ENCODE peak calls at places on chromosomes 12 and 14, in five cellular contexts. One of them, this sample, is unnamed.

GRCh38 chr12:86349196-86349595 is 93.0 kb upstream of the MGAT4C start:
- DNase-seq in neuronal stem cell: no peak
- DNase-seq in H9: no peak
- DNase-seq in mesenchymal stem cell: peak; percentile 12
- DNase-seq in H1: no peak
- DNase-seq in this sample: no peak

GRCh38 chr14:102351023-102351422 is 11.7 kb downstream of the CINP start:
- DNase-seq in neuronal stem cell: no peak
- DNase-seq in H9: no peak
- DNase-seq in mesenchymal stem cell: no peak
- DNase-seq in H1: no peak
- DNase-seq in this sample: no peak

GRCh38 chr14:38904959-38905358 is 198.1 kb downstream of the SEC23A start:
- DNase-seq in neuronal stem cell: no peak
- DNase-seq in H9: no peak
- DNase-seq in mesenchymal stem cell: no peak
- DNase-seq in H1: no peak
- DNase-seq in this sample: no peak

GRCh38 chr14:89093083-89093482 is 268.6 kb downstream of the TTC8 start:
- DNase-seq in neuronal stem cell: no peak
- DNase-seq in H9: no peak
- DNase-seq in mesenchymal stem cell: no peak
- DNase-seq in H1: no peak
- DNase-seq in this sample: no peak

GRCh38 chr12:8108808-8109398 is 14.5 kb upstream of the CLEC4A start:
- DNase-seq in neuronal stem cell: peak; percentile 73
- DNase-seq in H9: peak; percentile 77
- DNase-seq in mesenchymal stem cell: peak; percentile 78
- DNase-seq in H1: peak; percentile 23
- DNase-seq in this sample: peak; percentile 77

GRCh38 chr12:2958432-2959193 is 584 bp upstream of the TEAD4 start:
- DNase-seq in neuronal stem cell: peak; percentile 41
- DNase-seq in H9: peak; percentile 74
- DNase-seq in mesenchymal stem cell: peak; percentile 79
- DNase-seq in H1: no peak
- DNase-seq in this sample: peak; percentile 84

GRCh38 chr12:63985456-63985855 is 141.0 kb downstream of the SRGAP1 start:
- DNase-seq in neuronal stem cell: no peak
- DNase-seq in H9: no peak
- DNase-seq in mesenchymal stem cell: no peak
- DNase-seq in H1: no peak
- DNase-seq in this sample: no peak

GRCh38 chr12:133057446-133057845 is 20.1 kb downstream of the ZNF84 start:
- DNase-seq in neuronal stem cell: no peak
- DNase-seq in H9: no peak
- DNase-seq in mesenchymal stem cell: peak; percentile 10
- DNase-seq in H1: no peak
- DNase-seq in this sample: no peak

GRCh38 chr12:15772405-15773018 is 16.7 kb downstream of the EPS8 start:
- DNase-seq in neuronal stem cell: no peak
- DNase-seq in H9: no peak
- DNase-seq in mesenchymal stem cell: peak; percentile 32
- DNase-seq in H1: no peak
- DNase-seq in this sample: no peak

GRCh38 chr12:127479256-127479655 is 787.7 kb upstream of the TMEM132C start:
- DNase-seq in neuronal stem cell: no peak
- DNase-seq in H9: no peak
- DNase-seq in mesenchymal stem cell: no peak
- DNase-seq in H1: no peak
- DNase-seq in this sample: no peak

GRCh38 chr12:10634427-10634826 is 21.0 kb upstream of the MAGOHB start:
- DNase-seq in neuronal stem cell: no peak
- DNase-seq in H9: no peak
- DNase-seq in mesenchymal stem cell: peak; percentile 35
- DNase-seq in H1: no peak
- DNase-seq in this sample: peak; percentile 97

GRCh38 chr12:53952871-53953734 is 1.6 kb upstream of the HOXC12 start:
- DNase-seq in neuronal stem cell: no peak
- DNase-seq in H9: peak; percentile 88
- DNase-seq in mesenchymal stem cell: no peak
- DNase-seq in H1: no peak
- DNase-seq in this sample: peak; percentile 93

GRCh38 chr12:84201976-84202375 is 710.6 kb downstream of the SLC6A15 start:
- DNase-seq in neuronal stem cell: no peak
- DNase-seq in H9: no peak
- DNase-seq in mesenchymal stem cell: no peak
- DNase-seq in H1: no peak
- DNase-seq in this sample: no peak

GRCh38 chr14:54424479-54424901 is 16.7 kb downstream of the CNIH1 start:
- DNase-seq in neuronal stem cell: no peak
- DNase-seq in H9: no peak
- DNase-seq in mesenchymal stem cell: no peak
- DNase-seq in H1: no peak
- DNase-seq in this sample: no peak

GRCh38 chr14:89955022-89955414 is 488 bp upstream of the EFCAB11 start:
- DNase-seq in neuronal stem cell: no peak
- DNase-seq in H9: no peak
- DNase-seq in mesenchymal stem cell: no peak
- DNase-seq in H1: no peak
- DNase-seq in this sample: no peak

GRCh38 chr14:32078794-32079663 is 1.9 kb downstream of the ARHGAP5 start:
- DNase-seq in neuronal stem cell: no peak
- DNase-seq in H9: no peak
- DNase-seq in mesenchymal stem cell: peak; percentile 35
- DNase-seq in H1: no peak
- DNase-seq in this sample: peak; percentile 93

GRCh38 chr14:64123241-64123956 is 170.8 kb downstream of the ESR2 start:
- DNase-seq in neuronal stem cell: no peak
- DNase-seq in H9: no peak
- DNase-seq in mesenchymal stem cell: no peak
- DNase-seq in H1: no peak
- DNase-seq in this sample: no peak

GRCh38 chr12:76810690-76811434 is 46.9 kb downstream of the ZDHHC17 start:
- DNase-seq in neuronal stem cell: no peak
- DNase-seq in H9: no peak
- DNase-seq in mesenchymal stem cell: no peak
- DNase-seq in H1: no peak
- DNase-seq in this sample: no peak

GRCh38 chr12:124550123-124551089 is 17.0 kb downstream of the NCOR2 start:
- DNase-seq in neuronal stem cell: no peak
- DNase-seq in H9: no peak
- DNase-seq in mesenchymal stem cell: no peak
- DNase-seq in H1: no peak
- DNase-seq in this sample: no peak

GRCh38 chr14:68949236-68949965 is 29.7 kb downstream of the ACTN1 start:
- DNase-seq in neuronal stem cell: no peak
- DNase-seq in H9: no peak
- DNase-seq in mesenchymal stem cell: peak; percentile 55
- DNase-seq in H1: no peak
- DNase-seq in this sample: no peak

GRCh38 chr14:36506732-36507614 is 13.1 kb downstream of the NKX2-1 start:
- DNase-seq in neuronal stem cell: no peak
- DNase-seq in H9: no peak
- DNase-seq in mesenchymal stem cell: no peak
- DNase-seq in H1: no peak
- DNase-seq in this sample: no peak

GRCh38 chr12:12716151-12716844 is 870 bp upstream of the CDKN1B start:
- DNase-seq in neuronal stem cell: no peak
- DNase-seq in H9: no peak
- DNase-seq in mesenchymal stem cell: peak; percentile 53
- DNase-seq in H1: no peak
- DNase-seq in this sample: no peak

GRCh38 chr12:53182836-53183235 is 2.1 kb upstream of the CSAD start:
- DNase-seq in neuronal stem cell: no peak
- DNase-seq in H9: no peak
- DNase-seq in mesenchymal stem cell: no peak
- DNase-seq in H1: no peak
- DNase-seq in this sample: no peak

GRCh38 chr14:98605043-98605442 is 667.0 kb downstream of the BCL11B start:
- DNase-seq in neuronal stem cell: no peak
- DNase-seq in H9: no peak
- DNase-seq in mesenchymal stem cell: no peak
- DNase-seq in H1: no peak
- DNase-seq in this sample: no peak

GRCh38 chr14:89486961-89487360 is 69.9 kb upstream of the FOXN3 start:
- DNase-seq in neuronal stem cell: no peak
- DNase-seq in H9: no peak
- DNase-seq in mesenchymal stem cell: no peak
- DNase-seq in H1: no peak
- DNase-seq in this sample: no peak

GRCh38 chr12:31756977-31757420 is 28.2 kb upstream of the AMN1 start:
- DNase-seq in neuronal stem cell: no peak
- DNase-seq in H9: no peak
- DNase-seq in mesenchymal stem cell: peak; percentile 70
- DNase-seq in H1: no peak
- DNase-seq in this sample: peak; percentile 28

GRCh38 chr14:52124791-52125661 is 56.2 kb upstream of the NID2 start:
- DNase-seq in neuronal stem cell: no peak
- DNase-seq in H9: peak; percentile 49
- DNase-seq in mesenchymal stem cell: peak; percentile 84
- DNase-seq in H1: peak; percentile 19
- DNase-seq in this sample: peak; percentile 81

GRCh38 chr14:58963873-58964597 is 224.4 kb upstream of the DAAM1 start:
- DNase-seq in neuronal stem cell: no peak
- DNase-seq in H9: no peak
- DNase-seq in mesenchymal stem cell: no peak
- DNase-seq in H1: no peak
- DNase-seq in this sample: no peak

GRCh38 chr12:58069268-58069967 is 128.1 kb downstream of the ATP23 start:
- DNase-seq in neuronal stem cell: no peak
- DNase-seq in H9: no peak
- DNase-seq in mesenchymal stem cell: peak; percentile 54
- DNase-seq in H1: no peak
- DNase-seq in this sample: no peak

GRCh38 chr12:58067610-58068387 is 126.4 kb downstream of the ATP23 start:
- DNase-seq in neuronal stem cell: no peak
- DNase-seq in H9: no peak
- DNase-seq in mesenchymal stem cell: peak; percentile 67
- DNase-seq in H1: no peak
- DNase-seq in this sample: peak; percentile 99

GRCh38 chr12:58064681-58065080 is 123.3 kb downstream of the ATP23 start:
- DNase-seq in neuronal stem cell: no peak
- DNase-seq in H9: no peak
- DNase-seq in mesenchymal stem cell: no peak
- DNase-seq in H1: no peak
- DNase-seq in this sample: no peak

GRCh38 chr12:58068706-58069105 is 127.3 kb downstream of the ATP23 start:
- DNase-seq in neuronal stem cell: no peak
- DNase-seq in H9: no peak
- DNase-seq in mesenchymal stem cell: no peak
- DNase-seq in H1: no peak
- DNase-seq in this sample: no peak

GRCh38 chr12:58066296-58066695 is 124.9 kb downstream of the ATP23 start:
- DNase-seq in neuronal stem cell: no peak
- DNase-seq in H9: no peak
- DNase-seq in mesenchymal stem cell: no peak
- DNase-seq in H1: no peak
- DNase-seq in this sample: no peak
- H2BK12ac ChIP-seq in neuronal stem cell: no peak overlapping the region
- H2BK12ac ChIP-seq in H9: no peak overlapping the region
- H2BK12ac ChIP-seq in mesenchymal stem cell: no peak overlapping the region
- H2BK12ac ChIP-seq in H1: no peak overlapping the region
- H2BK12ac ChIP-seq in this sample: no peak overlapping the region

DNA sequence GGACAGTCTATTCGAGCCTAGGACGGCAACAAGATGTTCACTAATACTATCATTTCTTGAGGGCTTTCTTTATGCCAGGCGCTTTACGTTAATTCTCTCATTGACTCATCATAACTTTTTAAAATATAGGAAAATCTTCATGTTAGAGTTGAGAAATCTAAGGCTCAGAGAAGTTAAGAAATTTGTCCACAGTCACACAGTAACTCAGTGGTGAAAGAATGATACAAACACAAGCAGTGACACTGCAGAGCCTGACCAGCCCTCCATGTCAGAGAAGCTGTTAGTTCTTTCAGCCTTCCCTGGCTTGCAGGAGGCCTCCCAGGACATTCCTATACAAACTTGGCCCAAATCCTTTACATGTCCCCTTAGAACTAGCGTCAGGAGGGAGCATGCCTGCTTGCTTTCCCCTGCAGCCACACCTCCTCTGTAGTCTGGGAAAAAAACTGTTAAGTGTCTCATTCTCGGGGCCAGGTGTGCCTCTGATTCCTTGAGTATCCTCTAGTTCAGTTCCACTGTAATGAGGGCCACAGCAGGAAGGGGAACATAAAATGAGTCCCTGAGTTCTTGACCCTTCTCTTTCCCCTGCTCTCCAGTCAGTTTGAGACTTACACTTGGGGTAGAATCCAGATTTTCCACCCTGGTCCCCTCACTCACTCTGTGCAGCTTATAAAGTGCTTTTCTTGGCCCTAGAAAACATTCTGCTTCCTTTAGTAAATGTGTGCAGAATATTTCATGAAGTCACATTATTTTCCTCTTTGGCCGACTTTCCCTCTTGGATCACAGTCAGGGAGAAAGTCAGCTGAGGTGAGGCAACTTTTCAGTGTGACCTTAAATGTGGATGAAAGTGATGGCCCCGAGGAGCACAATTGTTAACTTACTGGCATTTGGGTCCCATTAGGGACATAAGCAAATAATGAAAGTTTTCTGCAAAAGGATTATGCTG is 152.2 kb upstream of the HIF1A start:
- DNase-seq in neuronal stem cell: no peak
- DNase-seq in H9: no peak
- DNase-seq in mesenchymal stem cell: no peak
- DNase-seq in H1: no peak
- DNase-seq in this sample: no peak
- H3K4ac ChIP-seq in neuronal stem cell: no peak overlapping the region
- H3K4ac ChIP-seq in H9: no peak overlapping the region
- H3K4ac ChIP-seq in mesenchymal stem cell: peak overlapping the region; percentile 31
- H3K4ac ChIP-seq in H1: no peak overlapping the region
- H3K4ac ChIP-seq in this sample: no peak overlapping the region

GRCh38 chr12:120688527-120689071 is 1.6 kb downstream of the MLEC start:
- DNase-seq in neuronal stem cell: no peak
- DNase-seq in H9: no peak
- DNase-seq in mesenchymal stem cell: peak; percentile 62
- DNase-seq in H1: no peak
- DNase-seq in this sample: no peak
- H3K23ac ChIP-seq in neuronal stem cell: no peak overlapping the region
- H3K23ac ChIP-seq in H9: no peak overlapping the region
- H3K23ac ChIP-seq in mesenchymal stem cell: no peak overlapping the region
- H3K23ac ChIP-seq in H1: no peak overlapping the region
- H3K23ac ChIP-seq in this sample: no peak overlapping the region

DNA sequence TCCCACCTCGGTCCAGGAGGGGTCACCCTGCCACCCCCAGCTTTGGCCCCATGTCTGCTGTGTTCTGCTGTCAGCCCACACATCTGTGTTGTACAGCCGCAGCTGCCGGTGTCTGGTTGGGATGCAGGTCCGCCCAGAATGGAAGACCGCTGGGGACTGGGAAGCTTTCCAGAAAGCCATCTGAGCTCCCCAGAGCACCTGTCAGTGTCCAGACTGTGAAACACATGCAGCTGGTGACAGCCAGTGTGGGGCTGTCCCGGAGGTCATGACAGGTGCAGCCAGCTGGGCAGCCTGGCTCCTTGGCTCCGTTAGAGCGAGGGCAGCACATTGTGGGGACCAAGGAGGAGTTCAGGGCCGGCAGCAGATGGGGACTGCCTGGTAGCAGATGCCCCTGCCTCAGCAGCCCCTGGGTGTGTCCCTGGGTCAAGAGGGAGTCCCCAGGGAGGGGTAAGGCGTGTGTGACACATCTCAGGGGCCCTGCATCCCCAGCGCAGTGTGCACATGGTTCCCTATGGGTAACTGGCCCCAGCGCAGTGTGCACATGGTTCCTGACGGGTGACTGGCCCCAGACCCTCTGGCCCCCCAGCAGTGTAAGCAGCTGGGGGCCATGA is 16.4 kb downstream of the CEP170B start:
- DNase-seq in neuronal stem cell: no peak
- DNase-seq in H9: no peak
- DNase-seq in mesenchymal stem cell: no peak
- DNase-seq in H1: no peak
- DNase-seq in this sample: no peak
- H2BK12ac ChIP-seq in neuronal stem cell: no peak overlapping the region
- H2BK12ac ChIP-seq in H9: no peak overlapping the region
- H2BK12ac ChIP-seq in mesenchymal stem cell: no peak overlapping the region
- H2BK12ac ChIP-seq in H1: no peak overlapping the region
- H2BK12ac ChIP-seq in this sample: no peak overlapping the region